ENCODE peak calls at places on chromosomes 5 and 9, in nine cellular contexts. One of them, this sample, is unnamed.

GRCh38 chr5:21680196-21680595 is 1172.9 kb downstream of the CDH12 start:
- DNase-seq in fibroblast of mammary gland: peak
- DNase-seq in AG09309: no peak
- DNase-seq in brain microvascular endothelial cell: peak
- DNase-seq in IMR-90: peak
- DNase-seq in NB4: no peak
- DNase-seq in sigmoid colon: no peak
- DNase-seq in lung: no peak
- DNase-seq in psoas muscle: no peak
- DNase-seq in this sample: peak

GRCh38 chr5:77632526-77633268 is 5.8 kb downstream of the OTP start:
- DNase-seq in fibroblast of mammary gland: no peak
- DNase-seq in AG09309: no peak
- DNase-seq in brain microvascular endothelial cell: no peak
- DNase-seq in IMR-90: no peak
- DNase-seq in NB4: no peak
- DNase-seq in sigmoid colon: no peak
- DNase-seq in lung: no peak
- DNase-seq in psoas muscle: no peak
- DNase-seq in this sample: peak

GRCh38 chr5:157100140-157100679 is 8.6 kb downstream of the HAVCR2 start:
- DNase-seq in fibroblast of mammary gland: peak
- DNase-seq in AG09309: peak
- DNase-seq in brain microvascular endothelial cell: peak
- DNase-seq in IMR-90: peak
- DNase-seq in NB4: peak
- DNase-seq in sigmoid colon: no peak
- DNase-seq in lung: no peak
- DNase-seq in psoas muscle: no peak
- DNase-seq in this sample: peak

GRCh38 chr5:10563132-10563939 is 534 bp upstream of the ANKRD33B start:
- DNase-seq in fibroblast of mammary gland: no peak
- DNase-seq in AG09309: no peak
- DNase-seq in brain microvascular endothelial cell: peak
- DNase-seq in IMR-90: peak
- DNase-seq in NB4: peak
- DNase-seq in sigmoid colon: peak
- DNase-seq in lung: no peak
- DNase-seq in psoas muscle: peak
- DNase-seq in this sample: peak

GRCh38 chr5:125042243-125042887 is 295.9 kb upstream of the ZNF608 start:
- DNase-seq in fibroblast of mammary gland: peak
- DNase-seq in AG09309: peak
- DNase-seq in brain microvascular endothelial cell: no peak
- DNase-seq in IMR-90: peak
- DNase-seq in NB4: no peak
- DNase-seq in sigmoid colon: no peak
- DNase-seq in lung: no peak
- DNase-seq in psoas muscle: no peak
- DNase-seq in this sample: no peak

GRCh38 chr9:113564804-113565237 is 101.3 kb downstream of the RGS3 start:
- DNase-seq in fibroblast of mammary gland: peak
- DNase-seq in AG09309: no peak
- DNase-seq in brain microvascular endothelial cell: peak
- DNase-seq in IMR-90: peak
- DNase-seq in NB4: peak
- DNase-seq in sigmoid colon: peak
- DNase-seq in lung: peak
- DNase-seq in psoas muscle: peak
- DNase-seq in this sample: peak

GRCh38 chr9:124180557-124180956 is 77.2 kb upstream of the NEK6 start:
- DNase-seq in fibroblast of mammary gland: peak
- DNase-seq in AG09309: no peak
- DNase-seq in brain microvascular endothelial cell: no peak
- DNase-seq in IMR-90: peak
- DNase-seq in NB4: no peak
- DNase-seq in sigmoid colon: peak
- DNase-seq in lung: no peak
- DNase-seq in psoas muscle: peak
- DNase-seq in this sample: peak

GRCh38 chr5:111950660-111951059 is 193.7 kb upstream of the NREP start:
- DNase-seq in fibroblast of mammary gland: peak
- DNase-seq in AG09309: peak
- DNase-seq in brain microvascular endothelial cell: peak
- DNase-seq in IMR-90: peak
- DNase-seq in NB4: no peak
- DNase-seq in sigmoid colon: no peak
- DNase-seq in lung: no peak
- DNase-seq in psoas muscle: no peak
- DNase-seq in this sample: peak

GRCh38 chr5:149409268-149409948 is 30.3 kb upstream of the IL17B start:
- DNase-seq in fibroblast of mammary gland: no peak
- DNase-seq in AG09309: no peak
- DNase-seq in brain microvascular endothelial cell: no peak
- DNase-seq in IMR-90: no peak
- DNase-seq in NB4: peak
- DNase-seq in sigmoid colon: peak
- DNase-seq in lung: no peak
- DNase-seq in psoas muscle: no peak
- DNase-seq in this sample: no peak

GRCh38 chr5:139108056-139108811 is 89.9 kb downstream of the SIL1 start:
- DNase-seq in fibroblast of mammary gland: peak
- DNase-seq in AG09309: no peak
- DNase-seq in brain microvascular endothelial cell: peak
- DNase-seq in IMR-90: peak
- DNase-seq in NB4: no peak
- DNase-seq in sigmoid colon: no peak
- DNase-seq in lung: no peak
- DNase-seq in psoas muscle: no peak
- DNase-seq in this sample: no peak

GRCh38 chr5:77211691-77212047 is 1.2 kb downstream of the PDE8B start:
- DNase-seq in fibroblast of mammary gland: no peak
- DNase-seq in AG09309: no peak
- DNase-seq in brain microvascular endothelial cell: no peak
- DNase-seq in IMR-90: no peak
- DNase-seq in NB4: no peak
- DNase-seq in sigmoid colon: no peak
- DNase-seq in lung: no peak
- DNase-seq in psoas muscle: no peak
- DNase-seq in this sample: peak

GRCh38 chr9:121197135-121197534 is 4.5 kb downstream of the RAB14 start:
- DNase-seq in fibroblast of mammary gland: no peak
- DNase-seq in AG09309: no peak
- DNase-seq in brain microvascular endothelial cell: no peak
- DNase-seq in IMR-90: no peak
- DNase-seq in NB4: no peak
- DNase-seq in sigmoid colon: no peak
- DNase-seq in lung: no peak
- DNase-seq in psoas muscle: no peak
- DNase-seq in this sample: no peak
- TF ChIP-seq CTCF in fibroblast of mammary gland: peak
- TF ChIP-seq CTCF in AG09309: no peak
- TF ChIP-seq CTCF in brain microvascular endothelial cell: no peak
- TF ChIP-seq CTCF in IMR-90: no peak
- TF ChIP-seq CTCF in NB4: no peak
- TF ChIP-seq CTCF in sigmoid colon: no peak
- TF ChIP-seq CTCF in lung: no peak
- TF ChIP-seq CTCF in psoas muscle: no peak
- TF ChIP-seq CTCF in this sample: no peak

DNA sequence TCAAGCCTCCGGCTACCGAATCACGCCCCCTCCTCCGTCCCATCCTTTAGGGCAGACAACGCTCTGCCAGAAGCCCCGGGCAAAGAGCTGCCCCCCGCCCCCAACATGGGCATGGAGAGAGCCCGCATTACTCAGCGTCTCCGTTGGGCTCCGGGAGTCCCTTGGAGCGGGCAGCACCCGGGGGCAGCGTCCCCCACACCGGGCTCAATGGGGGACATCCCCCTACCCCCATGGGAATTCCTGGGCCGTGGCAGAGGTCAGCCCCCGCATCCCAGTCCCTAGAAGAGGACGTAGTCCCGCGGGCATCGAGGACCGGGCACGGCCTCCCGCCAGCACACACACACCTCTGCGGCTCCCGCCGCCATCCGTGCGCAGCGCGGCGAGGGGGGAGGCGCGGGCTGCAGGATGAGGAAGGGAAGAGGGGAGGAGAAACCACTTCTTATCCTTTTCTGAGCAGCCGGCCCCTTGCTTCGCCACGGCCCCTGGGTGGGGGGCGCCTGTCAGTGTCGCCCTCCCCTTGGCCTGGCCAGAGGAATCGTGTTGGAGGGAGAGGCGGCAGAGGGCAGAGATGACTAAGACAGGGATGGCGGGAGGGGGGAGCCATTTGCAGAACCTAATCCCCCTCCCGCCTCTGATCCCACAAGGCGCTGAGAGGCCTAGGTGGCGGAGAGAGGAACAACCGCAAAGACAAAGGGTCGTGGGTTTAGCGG is 818 bp downstream of the DNM1 start:
- DNase-seq in fibroblast of mammary gland: no peak
- DNase-seq in AG09309: no peak
- DNase-seq in brain microvascular endothelial cell: no peak
- DNase-seq in IMR-90: peak
- DNase-seq in NB4: peak
- DNase-seq in sigmoid colon: no peak
- DNase-seq in lung: no peak
- DNase-seq in psoas muscle: peak
- DNase-seq in this sample: no peak
- H3K4me3 ChIP-seq in fibroblast of mammary gland: peak
- H3K4me3 ChIP-seq in AG09309: peak
- H3K4me3 ChIP-seq in brain microvascular endothelial cell: peak
- H3K4me3 ChIP-seq in IMR-90: peak
- H3K4me3 ChIP-seq in NB4: peak
- H3K4me3 ChIP-seq in sigmoid colon: peak
- H3K4me3 ChIP-seq in lung: peak
- H3K4me3 ChIP-seq in psoas muscle: peak
- H3K4me3 ChIP-seq in this sample: peak

GRCh38 chr9:134374301-134375010 is 48.2 kb downstream of the RXRA start:
- DNase-seq in fibroblast of mammary gland: no peak
- DNase-seq in AG09309: no peak
- DNase-seq in brain microvascular endothelial cell: no peak
- DNase-seq in IMR-90: no peak
- DNase-seq in NB4: peak
- DNase-seq in sigmoid colon: peak
- DNase-seq in lung: no peak
- DNase-seq in psoas muscle: peak
- DNase-seq in this sample: no peak

GRCh38 chr9:134372621-134373267 is 46.5 kb downstream of the RXRA start:
- DNase-seq in fibroblast of mammary gland: peak
- DNase-seq in AG09309: no peak
- DNase-seq in brain microvascular endothelial cell: no peak
- DNase-seq in IMR-90: no peak
- DNase-seq in NB4: peak
- DNase-seq in sigmoid colon: peak
- DNase-seq in lung: peak
- DNase-seq in psoas muscle: peak
- DNase-seq in this sample: no peak

GRCh38 chr9:134371731-134372130 is 45.5 kb downstream of the RXRA start:
- DNase-seq in fibroblast of mammary gland: peak
- DNase-seq in AG09309: no peak
- DNase-seq in brain microvascular endothelial cell: no peak
- DNase-seq in IMR-90: no peak
- DNase-seq in NB4: peak
- DNase-seq in sigmoid colon: peak
- DNase-seq in lung: peak
- DNase-seq in psoas muscle: peak
- DNase-seq in this sample: peak

GRCh38 chr9:134373953-134374300 is 47.7 kb downstream of the RXRA start:
- DNase-seq in fibroblast of mammary gland: no peak
- DNase-seq in AG09309: no peak
- DNase-seq in brain microvascular endothelial cell: no peak
- DNase-seq in IMR-90: no peak
- DNase-seq in NB4: peak
- DNase-seq in sigmoid colon: no peak
- DNase-seq in lung: no peak
- DNase-seq in psoas muscle: no peak
- DNase-seq in this sample: no peak

GRCh38 chr9:134373269-134373668 is 47.0 kb downstream of the RXRA start:
- DNase-seq in fibroblast of mammary gland: no peak
- DNase-seq in AG09309: no peak
- DNase-seq in brain microvascular endothelial cell: no peak
- DNase-seq in IMR-90: no peak
- DNase-seq in NB4: peak
- DNase-seq in sigmoid colon: no peak
- DNase-seq in lung: no peak
- DNase-seq in psoas muscle: no peak
- DNase-seq in this sample: no peak
- TF ChIP-seq CTCF in fibroblast of mammary gland: no peak
- TF ChIP-seq CTCF in AG09309: no peak
- TF ChIP-seq CTCF in brain microvascular endothelial cell: peak
- TF ChIP-seq CTCF in IMR-90: no peak
- TF ChIP-seq CTCF in NB4: peak
- TF ChIP-seq CTCF in sigmoid colon: no peak
- TF ChIP-seq CTCF in lung: no peak
- TF ChIP-seq CTCF in psoas muscle: peak
- TF ChIP-seq CTCF in this sample: no peak

GRCh38 chr5:88883059-88883565 is at the start of gene MEF2C:
- DNase-seq in fibroblast of mammary gland: peak
- DNase-seq in AG09309: peak
- DNase-seq in brain microvascular endothelial cell: peak
- DNase-seq in IMR-90: peak
- DNase-seq in NB4: peak
- DNase-seq in sigmoid colon: peak
- DNase-seq in lung: peak
- DNase-seq in psoas muscle: peak
- DNase-seq in this sample: peak

GRCh38 chr5:88886252-88886651 is 3.3 kb upstream of the MEF2C start:
- DNase-seq in fibroblast of mammary gland: no peak
- DNase-seq in AG09309: no peak
- DNase-seq in brain microvascular endothelial cell: no peak
- DNase-seq in IMR-90: no peak
- DNase-seq in NB4: no peak
- DNase-seq in sigmoid colon: no peak
- DNase-seq in lung: no peak
- DNase-seq in psoas muscle: no peak
- DNase-seq in this sample: no peak

GRCh38 chr5:88885043-88885442 is 2.1 kb upstream of the MEF2C start:
- DNase-seq in fibroblast of mammary gland: no peak
- DNase-seq in AG09309: no peak
- DNase-seq in brain microvascular endothelial cell: no peak
- DNase-seq in IMR-90: no peak
- DNase-seq in NB4: no peak
- DNase-seq in sigmoid colon: no peak
- DNase-seq in lung: no peak
- DNase-seq in psoas muscle: no peak
- DNase-seq in this sample: no peak

GRCh38 chr5:88883566-88884434 is 816 bp upstream of the MEF2C start:
- DNase-seq in fibroblast of mammary gland: peak
- DNase-seq in AG09309: peak
- DNase-seq in brain microvascular endothelial cell: peak
- DNase-seq in IMR-90: peak
- DNase-seq in NB4: peak
- DNase-seq in sigmoid colon: peak
- DNase-seq in lung: peak
- DNase-seq in psoas muscle: peak
- DNase-seq in this sample: peak

DNA sequence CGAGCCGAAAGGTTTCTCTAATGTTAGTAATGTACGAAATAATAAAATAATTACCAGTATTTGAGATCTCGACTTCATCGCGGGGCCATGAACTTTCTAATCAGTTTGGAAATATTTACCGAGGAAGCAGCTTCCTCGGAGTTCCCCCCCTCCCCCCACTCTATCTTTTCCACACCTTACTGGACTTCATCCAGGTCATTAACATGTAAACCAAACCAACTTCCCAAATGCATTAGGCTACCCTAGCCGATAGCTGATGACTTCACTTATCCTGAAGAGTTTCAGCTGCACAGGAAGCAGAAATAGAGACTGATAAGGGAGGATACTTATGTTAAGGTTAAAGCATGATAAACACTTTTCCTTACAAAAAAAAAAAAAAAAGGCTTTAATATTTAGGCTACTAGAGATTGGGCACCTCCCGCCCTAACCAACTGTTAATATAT is 1.5 kb upstream of the MEF2C start:
- DNase-seq in fibroblast of mammary gland: peak
- DNase-seq in AG09309: no peak
- DNase-seq in brain microvascular endothelial cell: no peak
- DNase-seq in IMR-90: peak
- DNase-seq in NB4: no peak
- DNase-seq in sigmoid colon: no peak
- DNase-seq in lung: no peak
- DNase-seq in psoas muscle: no peak
- DNase-seq in this sample: no peak
- H3K4me3 ChIP-seq in fibroblast of mammary gland: peak
- H3K4me3 ChIP-seq in AG09309: peak
- H3K4me3 ChIP-seq in brain microvascular endothelial cell: peak
- H3K4me3 ChIP-seq in IMR-90: peak
- H3K4me3 ChIP-seq in NB4: no peak
- H3K4me3 ChIP-seq in sigmoid colon: peak
- H3K4me3 ChIP-seq in lung: peak
- H3K4me3 ChIP-seq in psoas muscle: peak
- H3K4me3 ChIP-seq in this sample: peak